ENCODE peak calls at places on chromosomes 1 and 21, in eight cellular contexts. T, C, P, D, V, A, U and X are unnamed samples.

GRCh38 chr1:215923129-215923824 is 356.2 kb downstream of the KCTD3 start:
- DNase-seq in D (no peak), A (no peak), C (no peak), T (no peak), U (no peak), P (no peak), V (no peak), X (no peak)

GRCh38 chr1:173406783-173407230 is 70.3 kb upstream of the PRDX6 start:
- DNase-seq in V (no peak), D (no peak), A (no peak), P (no peak), T (no peak), U (no peak), C (no peak), X (peak; percentile 45)

GRCh38 chr1:204464174-204464573 is 30.4 kb downstream of the PIK3C2B start:
- DNase-seq in V (no peak), C (no peak), U (no peak), D (no peak), P (no peak), T (no peak), A (no peak), X (no peak)

GRCh38 chr1:24186993-24187790 is at the start of gene IFNLR1:
- DNase-seq in A (no peak), T (peak; percentile 82), C (no peak), V (peak; percentile 56), D (no peak), U (peak; percentile 89), P (peak; percentile 82), X (peak; percentile 86)

GRCh38 chr1:216054593-216054992 is 368.7 kb downstream of the USH2A start:
- DNase-seq in C (no peak), A (no peak), P (no peak), V (no peak), U (no peak), D (no peak), T (peak; percentile 70), X (no peak)

GRCh38 chr1:158579733-158580132 is at the start of gene OR10X1:
- DNase-seq in P (no peak), D (no peak), C (no peak), V (no peak), A (no peak), T (no peak), U (no peak), X (no peak)

GRCh38 chr1:21743476-21743875 is 39.5 kb downstream of the USP48 start:
- DNase-seq in D (no peak), C (no peak), V (no peak), A (no peak), U (no peak), P (no peak), T (no peak), X (no peak)

GRCh38 chr1:157542676-157543075 is 9.6 kb downstream of the FCRL5 start:
- DNase-seq in P (no peak), D (no peak), V (peak; percentile 62), A (no peak), C (no peak), T (no peak), U (no peak), X (no peak)

GRCh38 chr21:32994305-32994704 is 31.4 kb upstream of the OLIG2 start:
- DNase-seq in U (peak; percentile 19), A (no peak), P (no peak), T (peak; percentile 35), C (peak; percentile 27), V (no peak), D (no peak), X (no peak)

GRCh38 chr1:221184131-221184794 is 305.0 kb downstream of the HLX start:
- DNase-seq in P (no peak), A (no peak), C (no peak), V (no peak), T (no peak), U (no peak), D (no peak), X (no peak)

GRCh38 chr1:224635356-224635755 is 19.2 kb downstream of the CNIH3 start:
- DNase-seq in A (no peak), D (no peak), U (peak; percentile 44), V (no peak), T (no peak), P (no peak), C (no peak), X (no peak)

DNA sequence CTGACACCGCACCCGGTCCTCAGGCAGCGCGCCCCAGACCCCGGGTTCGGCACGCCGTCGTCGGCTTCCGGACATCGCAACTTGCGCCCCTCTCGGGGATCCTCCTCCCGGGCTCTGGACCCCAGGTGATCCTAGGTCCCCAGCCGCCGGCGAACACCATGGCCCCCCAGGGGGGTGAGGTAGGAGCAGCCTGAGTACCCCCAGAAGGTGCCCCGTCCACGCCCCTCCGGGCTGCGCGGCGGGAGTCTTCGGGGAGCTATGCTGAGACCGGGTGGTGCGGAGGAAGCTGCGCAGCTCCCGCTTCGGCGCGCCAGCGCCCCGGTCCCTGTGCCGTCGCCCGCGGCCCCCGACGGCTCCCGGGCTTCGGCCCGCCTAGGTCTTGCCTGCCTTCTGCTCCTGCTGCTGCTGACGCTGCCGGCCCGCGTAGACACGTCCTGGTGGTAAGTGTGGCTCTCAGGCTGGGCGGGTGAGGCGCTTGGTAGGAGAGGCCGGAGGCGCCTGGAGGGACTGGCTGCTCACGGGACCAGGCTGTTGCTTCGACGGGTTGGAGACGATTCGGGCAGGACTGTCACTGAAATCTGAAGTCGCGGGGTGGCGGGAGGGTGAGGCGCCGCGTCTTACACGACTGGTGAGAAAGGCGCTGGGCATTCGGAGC is 367 bp downstream of the WNT2B start:
- DNase-seq in V (no peak), P (peak; percentile 54), T (no peak), C (peak; percentile 13), A (no peak), U (peak; percentile 37), D (no peak), X (peak; percentile 36)
- H3K27me3 ChIP-seq in V (no peaks in the 10 kb centered on the region), P (peaks cover 99% of the 10 kb centered on the region), T (no peaks in the 10 kb centered on the region), C (peaks cover 9% of the 10 kb centered on the region), A (no peaks in the 10 kb centered on the region), U (peaks cover 55% of the 10 kb centered on the region), D (peaks cover 35% of the 10 kb centered on the region), X (peaks cover 36% of the 10 kb centered on the region)

DNA sequence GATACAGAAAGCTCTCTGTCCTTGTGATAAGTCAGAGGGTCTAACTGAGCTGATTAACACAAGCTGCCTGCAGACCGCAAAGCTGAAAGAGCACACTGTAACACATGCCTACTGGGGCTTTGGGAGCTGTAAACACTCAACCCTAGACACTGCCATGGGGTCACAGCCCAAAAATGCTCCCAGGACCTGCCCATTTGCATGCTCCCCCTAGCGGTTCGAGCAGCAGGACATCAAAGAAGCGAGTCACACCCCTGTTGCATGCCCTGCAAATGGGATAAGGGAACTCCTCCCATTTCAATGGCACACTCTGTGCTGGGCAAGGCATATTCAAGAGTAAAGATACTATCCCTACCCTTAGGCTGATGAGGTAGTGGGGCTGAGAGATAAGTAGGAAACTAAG is 22.8 kb downstream of the LCE3E start:
- DNase-seq in D (no peak), C (no peak), V (no peak), T (peak; percentile 34), P (no peak), A (no peak), U (no peak), X (no peak)
- TF ChIP-seq CTCF in D (no peak), C (no peak), V (peak; percentile 13), T (peak; percentile 73), P (no peak), A (no peak), U (no peak), X (no peak)

GRCh38 chr1:93846929-93847810 is 31.8 kb downstream of the DNTTIP2 start:
- DNase-seq in V (peak; percentile 91), U (peak; percentile 95), A (peak; percentile 94), C (peak; percentile 96), D (peak; percentile 88), T (peak; percentile 86), P (peak; percentile 96), X (peak; percentile 92)

GRCh38 chr1:93846151-93846928 is 32.7 kb downstream of the DNTTIP2 start:
- DNase-seq in P (peak; percentile 92), T (peak; percentile 93), V (peak; percentile 93), D (peak; percentile 91), C (peak; percentile 83), U (peak; percentile 93), A (peak; percentile 91), X (peak; percentile 91)

GRCh38 chr1:93847811-93848288 is 31.2 kb downstream of the DNTTIP2 start:
- DNase-seq in T (peak; percentile 81), P (peak; percentile 86), A (peak; percentile 91), C (no peak), D (peak; percentile 56), V (peak; percentile 78), U (peak; percentile 77), X (peak; percentile 73)

GRCh38 chr1:93844262-93845045 is 34.6 kb downstream of the DNTTIP2 start:
- DNase-seq in C (peak; percentile 83), A (no peak), P (peak; percentile 78), U (peak; percentile 85), V (peak; percentile 76), T (peak; percentile 49), D (peak; percentile 27), X (peak; percentile 40)

DNA sequence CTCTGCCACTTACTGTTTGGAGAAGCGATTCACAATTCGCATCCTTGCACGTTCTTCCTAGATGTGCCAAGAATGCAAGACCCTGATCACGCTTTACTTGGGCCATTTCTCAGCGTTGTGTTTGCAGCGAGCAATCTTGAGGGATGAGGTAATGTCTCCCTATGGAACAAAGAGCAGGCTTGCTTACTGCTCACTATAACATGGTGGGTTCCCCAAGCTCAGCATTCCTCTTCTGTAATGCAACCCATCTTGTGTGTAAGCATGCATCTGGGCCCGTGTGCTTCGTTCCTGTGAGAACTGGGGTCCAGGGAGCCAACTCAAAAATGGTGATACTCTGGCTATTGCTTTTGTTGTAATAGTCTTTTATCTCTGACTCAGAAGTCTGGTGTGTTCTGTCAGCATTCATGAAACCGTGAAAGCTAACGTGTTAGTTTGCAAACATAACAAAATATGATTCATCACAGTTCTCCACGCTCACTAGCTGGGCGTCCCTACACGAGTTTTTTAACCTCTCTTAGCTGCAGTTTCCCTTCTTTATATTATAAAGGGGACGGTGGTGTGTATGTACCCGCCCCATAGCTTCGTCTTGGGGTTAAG is 33.4 kb downstream of the DNTTIP2 start:
- DNase-seq in V (peak; percentile 31), C (peak; percentile 90), D (no peak), P (peak; percentile 37), U (peak; percentile 73), T (no peak), A (peak; percentile 86), X (peak; percentile 11)
- H3K4me3 ChIP-seq in V (peak overlapping the region; percentile 79), C (peak overlapping the region; percentile 90), D (peak overlapping the region; percentile 85), P (peak overlapping the region; percentile 93), U (peak overlapping the region; percentile 100), T (peak overlapping the region; percentile 80), A (peak overlapping the region; percentile 82), X (peak overlapping the region; percentile 78)

GRCh38 chr1:22862752-22863151 is 109.9 kb downstream of the LACTBL1 start:
- DNase-seq in P (no peak), A (no peak), U (no peak), V (no peak), T (no peak), D (no peak), C (no peak), X (no peak)

GRCh38 chr1:22863766-22864165 is 108.9 kb downstream of the LACTBL1 start:
- DNase-seq in T (no peak), U (no peak), C (no peak), A (no peak), P (no peak), D (no peak), V (no peak), X (no peak)

GRCh38 chr1:22860414-22860800 is 112.3 kb downstream of the LACTBL1 start:
- DNase-seq in T (no peak), D (no peak), A (no peak), V (no peak), P (no peak), C (no peak), U (no peak), X (no peak)

GRCh38 chr1:22860883-22861385 is 111.7 kb downstream of the LACTBL1 start:
- DNase-seq in D (no peak), P (no peak), C (no peak), T (no peak), U (no peak), V (no peak), A (no peak), X (no peak)

GRCh38 chr1:22861764-22862440 is 110.8 kb downstream of the LACTBL1 start:
- DNase-seq in C (peak; percentile 62), D (peak; percentile 32), U (peak; percentile 67), P (peak; percentile 61), A (no peak), T (peak; percentile 59), V (peak; percentile 62), X (peak; percentile 22)
- H3K27me3 ChIP-seq in C (no peaks in the 10 kb centered on the region), D (peaks cover 7% of the 10 kb centered on the region), U (no peaks in the 10 kb centered on the region), P (no peaks in the 10 kb centered on the region), A (no peaks in the 10 kb centered on the region), T (no peaks in the 10 kb centered on the region), V (no peaks in the 10 kb centered on the region), X (no peaks in the 10 kb centered on the region)